ENCODE peak calls at places on chromosome 16, in six cellular contexts. R is stimulated activated CD4-positive, alpha-beta T cell treated with anti-CD3 and anti-CD28 coated beads, Interleukin-2, amount 100 ng/mL, for 24 hours; Y is A549; Z is HFFc6; F is right cardiac atrium; U is Peyer's patch. M is an unnamed sample.

GRCh38 chr16:84088695-84089395 is 27.9 kb downstream of the MBTPS1 start:
- DNase-seq in R (peak), Y (peak), U (no peak), F (no peak), Z (no peak), M (peak)

GRCh38 chr16:66543541-66543940 is 6.4 kb downstream of the TK2 start:
- DNase-seq in U (no peak), Z (no peak), F (no peak), Y (no peak), R (no peak), M (no peak)

GRCh38 chr16:3038256-3038655 is 1.5 kb upstream of the BICDL2 start:
- DNase-seq in R (no peak), U (no peak), Z (no peak), F (no peak), Y (no peak), M (peak)

GRCh38 chr16:84068783-84069464 is 26.3 kb upstream of the SLC38A8 start:
- DNase-seq in F (no peak), U (no peak), Z (no peak), R (no peak), Y (no peak), M (no peak)

GRCh38 chr16:20846030-20846429 is 39.7 kb downstream of the REXO5 start:
- DNase-seq in R (no peak), U (no peak), F (peak), Y (no peak), Z (no peak), M (no peak)

GRCh38 chr16:86306811-86307517 is 203.4 kb upstream of the FOXF1 start:
- DNase-seq in R (no peak), F (no peak), U (no peak), Y (no peak), Z (peak), M (no peak)

GRCh38 chr16:1787056-1787321 is 4.2 kb downstream of the NUBP2 start:
- DNase-seq in Y (no peak), Z (no peak), U (no peak), F (no peak), R (no peak), M (no peak)

GRCh38 chr16:68770671-68771070 is 33.6 kb downstream of the CDH1 start:
- DNase-seq in U (no peak), Y (no peak), Z (no peak), R (no peak), F (no peak), M (no peak)

GRCh38 chr16:13708361-13708760 is 211.6 kb upstream of the ERCC4 start:
- DNase-seq in F (no peak), U (no peak), R (no peak), Z (no peak), Y (no peak), M (no peak)

GRCh38 chr16:84041421-84041820 is 1.2 kb downstream of the SLC38A8 start:
- DNase-seq in Z (no peak), R (no peak), F (peak), U (no peak), Y (no peak), M (no peak)

GRCh38 chr16:83946154-83946780 is 6.8 kb upstream of the OSGIN1 start:
- DNase-seq in R (no peak), F (no peak), Z (no peak), Y (no peak), U (no peak), M (no peak)

GRCh38 chr16:759110-759910 is 1.2 kb upstream of the MSLN start:
- DNase-seq in Y (no peak), F (no peak), Z (no peak), U (no peak), R (no peak), M (peak)

GRCh38 chr16:67703626-67704025 is 15.5 kb downstream of the GFOD2 start:
- DNase-seq in Z (no peak), R (no peak), U (no peak), Y (no peak), F (no peak), M (no peak)

GRCh38 chr16:53083123-53083522 is 28.3 kb downstream of the CHD9 start:
- DNase-seq in U (no peak), R (no peak), Z (peak), F (no peak), Y (peak), M (no peak)

GRCh38 chr16:66774981-66775380 is 23.6 kb upstream of the DYNC1LI2 start:
- DNase-seq in F (no peak), U (no peak), Y (no peak), Z (no peak), R (no peak), M (no peak)

GRCh38 chr16:85207357-85207921 is 95.2 kb upstream of the CIBAR2 start:
- DNase-seq in F (peak), Z (no peak), R (no peak), Y (no peak), U (peak), M (no peak)

GRCh38 chr16:1408171-1408837 is 6.2 kb downstream of the UNKL start:
- DNase-seq in Y (peak), R (peak), U (peak), Z (peak), F (peak), M (peak)

GRCh38 chr16:82042841-82043240 is 7.8 kb downstream of the HSD17B2 start:
- DNase-seq in Z (no peak), Y (no peak), R (no peak), F (no peak), U (no peak), M (no peak)

GRCh38 chr16:80515374-80515773 is 25.4 kb upstream of the DYNLRB2 start:
- DNase-seq in Y (no peak), U (no peak), Z (no peak), F (no peak), R (no peak), M (no peak)

GRCh38 chr16:82061861-82062525 is 26.9 kb downstream of the HSD17B2 start:
- DNase-seq in Z (peak), U (no peak), Y (peak), F (no peak), R (no peak), M (peak)

GRCh38 chr16:50635505-50636392 is 45.4 kb downstream of the SNX20 start:
- DNase-seq in F (peak), R (peak), U (no peak), Y (peak), Z (no peak), M (no peak)

GRCh38 chr16:57937861-57938260 is 33.1 kb downstream of the CNGB1 start:
- DNase-seq in U (no peak), F (no peak), Y (no peak), R (no peak), Z (no peak), M (no peak)

GRCh38 chr16:67613808-67614207 is 31.1 kb upstream of the CARMIL2 start:
- DNase-seq in Y (peak), R (no peak), F (no peak), U (no peak), Z (no peak), M (peak)

GRCh38 chr16:79264237-79265104 is 336.1 kb downstream of the MAF start:
- DNase-seq in R (peak), F (no peak), Y (no peak), U (no peak), Z (no peak), M (no peak)

GRCh38 chr16:1054660-1055556 is 17.6 kb upstream of the SSTR5 start:
- DNase-seq in Y (peak), Z (no peak), U (peak), R (peak), F (peak), M (peak)

GRCh38 chr16:10576390-10577304 is 3.8 kb downstream of the EMP2 start:
- DNase-seq in Y (no peak), F (peak), R (no peak), Z (no peak), U (no peak), M (no peak)

GRCh38 chr16:533391-534088 is 6.0 kb downstream of the CAPN15 start:
- DNase-seq in Y (no peak), F (no peak), U (peak), Z (no peak), R (no peak), M (peak)

GRCh38 chr16:55571-56136 is 2.0 kb downstream of the SNRNP25 start:
- DNase-seq in Y (no peak), U (no peak), F (no peak), R (no peak), Z (no peak), M (no peak)

GRCh38 chr16:5461574-5461973 is 364.0 kb upstream of the EEF2KMT start:
- DNase-seq in R (no peak), F (no peak), U (no peak), Z (no peak), Y (no peak), M (no peak)

GRCh38 chr16:56013962-56014552 is 138.9 kb upstream of the CES5A start:
- DNase-seq in F (peak), R (peak), Y (peak), U (no peak), Z (no peak), M (peak)

GRCh38 chr16:52573365-52574104 is 26.6 kb upstream of the TOX3 start:
- DNase-seq in Y (peak), U (no peak), F (no peak), Z (no peak), R (no peak), M (peak)

GRCh38 chr16:58057126-58057525 is 31.6 kb downstream of the MMP15 start:
- DNase-seq in Y (no peak), F (no peak), U (no peak), R (no peak), Z (no peak), M (no peak)

GRCh38 chr16:11877374-11877773 is 26.0 kb upstream of the RSL1D1 start:
- DNase-seq in R (no peak), U (no peak), Z (no peak), F (no peak), Y (no peak), M (no peak)

GRCh38 chr16:84741351-84741791 is 41.6 kb downstream of the USP10 start:
- DNase-seq in R (no peak), F (no peak), Y (no peak), U (no peak), Z (peak), M (no peak)

GRCh38 chr16:87384162-87384999 is 805 bp upstream of the FBXO31 start:
- DNase-seq in F (peak), U (peak), Y (peak), Z (no peak), R (no peak), M (peak)

GRCh38 chr16:53068423-53068833 is 13.6 kb downstream of the CHD9 start:
- DNase-seq in U (no peak), Y (no peak), F (no peak), R (no peak), Z (no peak), M (no peak)

GRCh38 chr16:47705268-47705667 is 244.1 kb downstream of the PHKB start:
- DNase-seq in F (no peak), Y (no peak), Z (no peak), R (no peak), U (no peak), M (no peak)

GRCh38 chr16:88303405-88303804 is 79.4 kb upstream of the ZNF469 start:
- DNase-seq in R (no peak), Z (no peak), F (no peak), Y (no peak), U (no peak), M (no peak)

M was measured in HT-29.